ENCODE peak calls at places on chromosomes 16 and 17, in four cellular contexts. N, M, I and S are unnamed samples.

GRCh38 chr17:77644981-77645380 is 313.5 kb upstream of the TNRC6C start:
- DNase-seq in I (no peak), N (no peak), M (no peak), S (no peak)

GRCh38 chr16:58222532-58223316 is 24.8 kb upstream of the CSNK2A2 start:
- DNase-seq in M (no peak), I (peak; percentile 26), N (no peak), S (no peak)

GRCh38 chr17:61720016-61720795 is 129.2 kb upstream of the NACA2 start:
- DNase-seq in M (no peak), I (peak; percentile 1), N (no peak), S (no peak)

GRCh38 chr16:80527297-80527696 is 13.5 kb upstream of the DYNLRB2 start:
- DNase-seq in I (no peak), N (no peak), M (no peak), S (no peak)

GRCh38 chr17:14203392-14203791 is 33.3 kb downstream of the CDRT15 start:
- DNase-seq in N (no peak), M (no peak), I (no peak), S (no peak)

GRCh38 chr16:20671903-20672302 is 25.6 kb downstream of the ACSM1 start:
- DNase-seq in N (no peak), I (no peak), M (no peak), S (no peak)

GRCh38 chr17:12605222-12605621 is 60.5 kb upstream of the MYOCD start:
- DNase-seq in N (no peak), I (peak; percentile 45), M (no peak), S (no peak)

GRCh38 chr17:17836818-17837379 is at the start of gene SREBF1:
- DNase-seq in M (peak; percentile 61), I (peak; percentile 46), N (no peak), S (peak; percentile 59)

GRCh38 chr16:5502944-5503343 is 405.3 kb upstream of the EEF2KMT start:
- DNase-seq in N (no peak), I (no peak), M (no peak), S (no peak)

GRCh38 chr17:15490634-15491261 is 23.3 kb upstream of the CDRT4 start:
- DNase-seq in M (no peak), N (no peak), I (peak; percentile 95), S (no peak)

GRCh38 chr17:41442772-41443171 is 2.0 kb upstream of the KRT38 start:
- DNase-seq in N (no peak), M (no peak), I (peak; percentile 77), S (no peak)

GRCh38 chr16:2194852-2195315 is 1.5 kb downstream of the CASKIN1 start:
- DNase-seq in N (peak; percentile 49), M (peak; percentile 88), I (peak; percentile 33), S (peak; percentile 77)

GRCh38 chr17:68172461-68172954 is 75.3 kb upstream of the AMZ2 start:
- DNase-seq in N (peak; percentile 58), M (peak; percentile 79), I (peak; percentile 49), S (peak; percentile 61)

GRCh38 chr17:79793924-79794304 is 3.0 kb downstream of the CBX8 start:
- DNase-seq in N (no peak), I (no peak), M (peak; percentile 83), S (no peak)

GRCh38 chr16:51236583-51236982 is 85.5 kb upstream of the SALL1 start:
- DNase-seq in I (no peak), N (no peak), M (no peak), S (no peak)

GRCh38 chr16:72162105-72162680 is 9.8 kb downstream of the PMFBP1 start:
- DNase-seq in N (no peak), I (no peak), M (no peak), S (no peak)

GRCh38 chr17:75877752-75878173 is 618 bp downstream of the TRIM47 start:
- DNase-seq in M (peak; percentile 53), I (peak; percentile 68), N (peak; percentile 73), S (peak; percentile 73)

GRCh38 chr17:18851206-18851605 is 6.7 kb upstream of the PRPSAP2 start:
- DNase-seq in N (no peak), M (no peak), I (no peak), S (no peak)

GRCh38 chr17:81359218-81359617 is 36.0 kb upstream of the BAHCC1 start:
- DNase-seq in I (no peak), M (no peak), N (no peak), S (no peak)

GRCh38 chr17:794876-795275 is 12.7 kb downstream of the MRM3 start:
- DNase-seq in N (peak; percentile 42), M (peak; percentile 94), I (peak; percentile 69), S (peak; percentile 69)

GRCh38 chr17:67575325-67575724 is 142.4 kb upstream of the NOL11 start:
- DNase-seq in M (no peak), N (peak; percentile 67), I (no peak), S (peak; percentile 97)

GRCh38 chr17:12734852-12735430 is 54.4 kb upstream of the ARHGAP44 start:
- DNase-seq in I (no peak), N (no peak), M (no peak), S (no peak)

GRCh38 chr17:35947156-35947585 is 3.7 kb upstream of the LYZL6 start:
- DNase-seq in N (peak; percentile 41), M (peak; percentile 54), I (peak; percentile 48), S (peak; percentile 57)

GRCh38 chr17:55453836-55454557 is 32.4 kb upstream of the MMD start:
- DNase-seq in M (no peak), I (no peak), N (no peak), S (no peak)

GRCh38 chr16:76396977-76397376 is 119.8 kb downstream of the CNTNAP4 start:
- DNase-seq in I (no peak), N (no peak), M (no peak), S (no peak)